ENCODE peak calls at places on chromosomes 1 and 21, in six cellular contexts. T is NCI-H1092, B is HFF-Myc, X is GM03348, L is cardiac septum, Q is GM20000. Z is an unnamed sample.

GRCh38 chr1:92577251-92577895 is 90.6 kb upstream of the GFI1 start:
- DNase-seq in T (no peak), B (no peak), X (peak; percentile 23), L (no peak), Q (no peak), Z (no peak)

GRCh38 chr1:191608367-191608766 is 549.9 kb upstream of the RGS18 start:
- DNase-seq in T (peak; percentile 41), B (no peak), X (no peak), L (no peak), Q (no peak), Z (no peak)

GRCh38 chr1:225963735-225964530 is 22.9 kb upstream of the LEFTY2 start:
- DNase-seq in T (no peak), B (no peak), X (no peak), L (peak; percentile 24), Q (no peak), Z (no peak)

GRCh38 chr1:30662291-30662840 is 61.0 kb downstream of the MATN1 start:
- DNase-seq in T (no peak), B (no peak), X (no peak), L (peak; percentile 38), Q (no peak), Z (no peak)

GRCh38 chr21:35400233-35400939 is 351.3 kb upstream of the RUNX1 start:
- DNase-seq in T (peak; percentile 68), B (peak; percentile 17), X (peak; percentile 14), L (no peak), Q (peak; percentile 66), Z (peak; percentile 30)

GRCh38 chr1:16498573-16499359 is 15.3 kb downstream of the RNU1-1 start:
- DNase-seq in T (peak; percentile 94), B (peak; percentile 22), X (peak; percentile 98), L (peak; percentile 94), Q (peak; percentile 99), Z (peak; percentile 57)

GRCh38 chr1:18484276-18484675 is 3.5 kb downstream of the KLHDC7A start:
- DNase-seq in T (no peak), B (no peak), X (no peak), L (no peak), Q (no peak), Z (no peak)

GRCh38 chr1:55443175-55443933 is 228.2 kb upstream of the USP24 start:
- DNase-seq in T (peak; percentile 4), B (peak; percentile 95), X (peak; percentile 91), L (peak; percentile 77), Q (no peak), Z (peak; percentile 98)

GRCh38 chr1:156726549-156727226 is 1.6 kb upstream of the METTL25B start:
- DNase-seq in T (no peak), B (no peak), X (peak; percentile 77), L (no peak), Q (peak; percentile 78), Z (no peak)

GRCh38 chr1:25137521-25138395 is 94.5 kb downstream of the SYF2 start:
- DNase-seq in T (no peak), B (no peak), X (no peak), L (no peak), Q (no peak), Z (no peak)

GRCh38 chr1:9369964-9370788 is 77.5 kb downstream of the SPSB1 start:
- DNase-seq in T (no peak), B (no peak), X (no peak), L (no peak), Q (no peak), Z (no peak)

GRCh38 chr1:156639601-156640101 is 2.3 kb upstream of the BCAN start:
- DNase-seq in T (no peak), B (no peak), X (no peak), L (no peak), Q (no peak), Z (no peak)

GRCh38 chr1:232378266-232379041 is 251.5 kb downstream of the SIPA1L2 start:
- DNase-seq in T (peak; percentile 74), B (no peak), X (no peak), L (no peak), Q (no peak), Z (no peak)

GRCh38 chr1:183477986-183478781 is 5.9 kb downstream of the SMG7 start:
- DNase-seq in T (no peak), B (no peak), X (no peak), L (no peak), Q (peak; percentile 20), Z (no peak)

GRCh38 chr1:7749126-7749525 is 22.0 kb upstream of the VAMP3 start:
- DNase-seq in T (no peak), B (no peak), X (no peak), L (no peak), Q (no peak), Z (no peak)

GRCh38 chr1:235601087-235601486 is 48.5 kb downstream of the GNG4 start:
- DNase-seq in T (no peak), B (no peak), X (no peak), L (no peak), Q (no peak), Z (no peak)

GRCh38 chr1:163076446-163076845 is 7.3 kb downstream of the RGS4 start:
- DNase-seq in T (no peak), B (no peak), X (no peak), L (no peak), Q (no peak), Z (no peak)

GRCh38 chr1:8006037-8006963 is 19.8 kb downstream of the ERRFI1 start:
- DNase-seq in T (peak; percentile 29), B (no peak), X (no peak), L (no peak), Q (no peak), Z (no peak)

GRCh38 chr1:116553386-116554115 is 17.3 kb downstream of the CD58 start:
- DNase-seq in T (no peak), B (no peak), X (no peak), L (no peak), Q (no peak), Z (no peak)

GRCh38 chr21:37208056-37208705 is 59.0 kb downstream of the VPS26C start:
- DNase-seq in T (no peak), B (no peak), X (peak; percentile 56), L (peak; percentile 92), Q (peak; percentile 78), Z (no peak)

GRCh38 chr1:109620890-109621289 is 1.3 kb downstream of the AMPD2 start:
- DNase-seq in T (peak; percentile 85), B (peak; percentile 72), X (peak; percentile 96), L (peak; percentile 96), Q (peak; percentile 95), Z (peak; percentile 80)

GRCh38 chr1:245154429-245155185 is at the start of gene KIF26B:
- DNase-seq in T (peak; percentile 42), B (no peak), X (peak; percentile 81), L (no peak), Q (peak; percentile 73), Z (no peak)

GRCh38 chr1:185044387-185044786 is 971 bp upstream of the RNF2 start:
- DNase-seq in T (no peak), B (no peak), X (no peak), L (no peak), Q (no peak), Z (no peak)

GRCh38 chr21:46477765-46478164 is 19.1 kb downstream of the DIP2A start:
- DNase-seq in T (no peak), B (no peak), X (no peak), L (no peak), Q (no peak), Z (no peak)

GRCh38 chr1:59272507-59272906 is 24.4 kb upstream of the FGGY start:
- DNase-seq in T (no peak), B (no peak), X (peak; percentile 59), L (no peak), Q (peak; percentile 50), Z (no peak)